ENCODE peak calls at places on chromosomes 1 and 21, in nine cellular contexts. One of them, this sample, is unnamed.

GRCh38 chr1:213327318-213327667 is 276.3 kb downstream of the RPS6KC1 start:
- DNase-seq in mesothelial cell of epicardium: no peak
- DNase-seq in AG10803: peak; percentile 89
- DNase-seq in Right ventricle myocardium superior: peak; percentile 47
- DNase-seq in HT-29: no peak
- DNase-seq in NCI-H2029: no peak
- DNase-seq in neural crest cell: no peak
- DNase-seq in activated T-helper 1 cell treated with anti-CD3 and anti-CD28 coated beads, Interleukin-12 subunit alpha, Interleukin-12 subunit beta, Interleukin-2, Interleukin-4 antibody, amounts not matched to agents 30 ng/mL and 10 ng/mL and 1 ng/mL, durations not matched to agents 14 hours and 24 hours and 36 hours: no peak
- DNase-seq in naive thymus-derived CD4-positive, alpha-beta T cell: no peak
- DNase-seq in this sample: no peak

GRCh38 chr1:226736908-226737818 is 1.9 kb downstream of the ITPKB start:
- DNase-seq in AG10803: peak; percentile 35
- DNase-seq in NCI-H2029: no peak
- DNase-seq in activated T-helper 1 cell treated with anti-CD3 and anti-CD28 coated beads, Interleukin-12 subunit alpha, Interleukin-12 subunit beta, Interleukin-2, Interleukin-4 antibody, amounts not matched to agents 30 ng/mL and 10 ng/mL and 1 ng/mL, durations not matched to agents 14 hours and 24 hours and 36 hours: peak; percentile 41
- DNase-seq in mesothelial cell of epicardium: no peak
- DNase-seq in naive thymus-derived CD4-positive, alpha-beta T cell: peak; percentile 59
- DNase-seq in Right ventricle myocardium superior: peak; percentile 66
- DNase-seq in neural crest cell: peak; percentile 40
- DNase-seq in HT-29: no peak
- DNase-seq in this sample: no peak

GRCh38 chr1:40921522-40921921 is 58.0 kb upstream of the CTPS1 start:
- DNase-seq in neural crest cell: no peak
- DNase-seq in Right ventricle myocardium superior: no peak
- DNase-seq in NCI-H2029: no peak
- DNase-seq in HT-29: no peak
- DNase-seq in mesothelial cell of epicardium: no peak
- DNase-seq in naive thymus-derived CD4-positive, alpha-beta T cell: no peak
- DNase-seq in activated T-helper 1 cell treated with anti-CD3 and anti-CD28 coated beads, Interleukin-12 subunit alpha, Interleukin-12 subunit beta, Interleukin-2, Interleukin-4 antibody, amounts not matched to agents 30 ng/mL and 10 ng/mL and 1 ng/mL, durations not matched to agents 14 hours and 24 hours and 36 hours: no peak
- DNase-seq in AG10803: no peak
- DNase-seq in this sample: no peak

GRCh38 chr1:196877964-196878363 is 9.9 kb upstream of the CFHR4 start:
- DNase-seq in mesothelial cell of epicardium: no peak
- DNase-seq in AG10803: peak; percentile 3
- DNase-seq in naive thymus-derived CD4-positive, alpha-beta T cell: no peak
- DNase-seq in activated T-helper 1 cell treated with anti-CD3 and anti-CD28 coated beads, Interleukin-12 subunit alpha, Interleukin-12 subunit beta, Interleukin-2, Interleukin-4 antibody, amounts not matched to agents 30 ng/mL and 10 ng/mL and 1 ng/mL, durations not matched to agents 14 hours and 24 hours and 36 hours: no peak
- DNase-seq in neural crest cell: peak; percentile 2
- DNase-seq in Right ventricle myocardium superior: no peak
- DNase-seq in NCI-H2029: no peak
- DNase-seq in HT-29: no peak
- DNase-seq in this sample: no peak

GRCh38 chr1:226634611-226635246 is 86.2 kb downstream of the STUM start:
- DNase-seq in AG10803: no peak
- DNase-seq in mesothelial cell of epicardium: no peak
- DNase-seq in neural crest cell: no peak
- DNase-seq in activated T-helper 1 cell treated with anti-CD3 and anti-CD28 coated beads, Interleukin-12 subunit alpha, Interleukin-12 subunit beta, Interleukin-2, Interleukin-4 antibody, amounts not matched to agents 30 ng/mL and 10 ng/mL and 1 ng/mL, durations not matched to agents 14 hours and 24 hours and 36 hours: no peak
- DNase-seq in Right ventricle myocardium superior: peak; percentile 33
- DNase-seq in NCI-H2029: no peak
- DNase-seq in naive thymus-derived CD4-positive, alpha-beta T cell: no peak
- DNase-seq in HT-29: no peak
- DNase-seq in this sample: no peak

GRCh38 chr1:24952413-24952841 is 22.4 kb upstream of the RUNX3 start:
- DNase-seq in activated T-helper 1 cell treated with anti-CD3 and anti-CD28 coated beads, Interleukin-12 subunit alpha, Interleukin-12 subunit beta, Interleukin-2, Interleukin-4 antibody, amounts not matched to agents 30 ng/mL and 10 ng/mL and 1 ng/mL, durations not matched to agents 14 hours and 24 hours and 36 hours: no peak
- DNase-seq in AG10803: no peak
- DNase-seq in Right ventricle myocardium superior: no peak
- DNase-seq in naive thymus-derived CD4-positive, alpha-beta T cell: no peak
- DNase-seq in neural crest cell: no peak
- DNase-seq in HT-29: no peak
- DNase-seq in NCI-H2029: no peak
- DNase-seq in mesothelial cell of epicardium: no peak
- DNase-seq in this sample: no peak

GRCh38 chr21:31873696-31874599 is 1.1 kb downstream of the HUNK start:
- DNase-seq in HT-29: no peak
- DNase-seq in neural crest cell: peak; percentile 84
- DNase-seq in NCI-H2029: peak; percentile 6
- DNase-seq in activated T-helper 1 cell treated with anti-CD3 and anti-CD28 coated beads, Interleukin-12 subunit alpha, Interleukin-12 subunit beta, Interleukin-2, Interleukin-4 antibody, amounts not matched to agents 30 ng/mL and 10 ng/mL and 1 ng/mL, durations not matched to agents 14 hours and 24 hours and 36 hours: no peak
- DNase-seq in AG10803: peak; percentile 39
- DNase-seq in Right ventricle myocardium superior: peak; percentile 52
- DNase-seq in naive thymus-derived CD4-positive, alpha-beta T cell: peak; percentile 9
- DNase-seq in mesothelial cell of epicardium: peak; percentile 73
- DNase-seq in this sample: no peak

GRCh38 chr1:153260473-153260979 is 1.0 kb downstream of the LORICRIN start:
- DNase-seq in activated T-helper 1 cell treated with anti-CD3 and anti-CD28 coated beads, Interleukin-12 subunit alpha, Interleukin-12 subunit beta, Interleukin-2, Interleukin-4 antibody, amounts not matched to agents 30 ng/mL and 10 ng/mL and 1 ng/mL, durations not matched to agents 14 hours and 24 hours and 36 hours: no peak
- DNase-seq in NCI-H2029: no peak
- DNase-seq in naive thymus-derived CD4-positive, alpha-beta T cell: peak; percentile 8
- DNase-seq in mesothelial cell of epicardium: no peak
- DNase-seq in Right ventricle myocardium superior: no peak
- DNase-seq in HT-29: no peak
- DNase-seq in neural crest cell: no peak
- DNase-seq in AG10803: no peak
- DNase-seq in this sample: no peak

GRCh38 chr1:208127284-208127683 is 116.9 kb downstream of the PLXNA2 start:
- DNase-seq in naive thymus-derived CD4-positive, alpha-beta T cell: no peak
- DNase-seq in NCI-H2029: no peak
- DNase-seq in activated T-helper 1 cell treated with anti-CD3 and anti-CD28 coated beads, Interleukin-12 subunit alpha, Interleukin-12 subunit beta, Interleukin-2, Interleukin-4 antibody, amounts not matched to agents 30 ng/mL and 10 ng/mL and 1 ng/mL, durations not matched to agents 14 hours and 24 hours and 36 hours: no peak
- DNase-seq in neural crest cell: no peak
- DNase-seq in AG10803: no peak
- DNase-seq in mesothelial cell of epicardium: no peak
- DNase-seq in Right ventricle myocardium superior: no peak
- DNase-seq in HT-29: no peak
- DNase-seq in this sample: no peak

GRCh38 chr1:169610110-169610509 is 19.8 kb downstream of the SELP start:
- DNase-seq in naive thymus-derived CD4-positive, alpha-beta T cell: no peak
- DNase-seq in neural crest cell: no peak
- DNase-seq in mesothelial cell of epicardium: no peak
- DNase-seq in AG10803: no peak
- DNase-seq in Right ventricle myocardium superior: no peak
- DNase-seq in NCI-H2029: peak; percentile 13
- DNase-seq in activated T-helper 1 cell treated with anti-CD3 and anti-CD28 coated beads, Interleukin-12 subunit alpha, Interleukin-12 subunit beta, Interleukin-2, Interleukin-4 antibody, amounts not matched to agents 30 ng/mL and 10 ng/mL and 1 ng/mL, durations not matched to agents 14 hours and 24 hours and 36 hours: no peak
- DNase-seq in HT-29: no peak
- DNase-seq in this sample: no peak

GRCh38 chr1:114771992-114772391 is 8.5 kb downstream of the SIKE1 start:
- DNase-seq in Right ventricle myocardium superior: no peak
- DNase-seq in AG10803: no peak
- DNase-seq in naive thymus-derived CD4-positive, alpha-beta T cell: no peak
- DNase-seq in HT-29: no peak
- DNase-seq in neural crest cell: no peak
- DNase-seq in NCI-H2029: no peak
- DNase-seq in mesothelial cell of epicardium: no peak
- DNase-seq in activated T-helper 1 cell treated with anti-CD3 and anti-CD28 coated beads, Interleukin-12 subunit alpha, Interleukin-12 subunit beta, Interleukin-2, Interleukin-4 antibody, amounts not matched to agents 30 ng/mL and 10 ng/mL and 1 ng/mL, durations not matched to agents 14 hours and 24 hours and 36 hours: no peak
- DNase-seq in this sample: no peak

GRCh38 chr21:39156024-39156423 is 27.2 kb downstream of the PSMG1 start:
- DNase-seq in AG10803: no peak
- DNase-seq in NCI-H2029: no peak
- DNase-seq in Right ventricle myocardium superior: no peak
- DNase-seq in HT-29: no peak
- DNase-seq in mesothelial cell of epicardium: no peak
- DNase-seq in neural crest cell: no peak
- DNase-seq in activated T-helper 1 cell treated with anti-CD3 and anti-CD28 coated beads, Interleukin-12 subunit alpha, Interleukin-12 subunit beta, Interleukin-2, Interleukin-4 antibody, amounts not matched to agents 30 ng/mL and 10 ng/mL and 1 ng/mL, durations not matched to agents 14 hours and 24 hours and 36 hours: no peak
- DNase-seq in naive thymus-derived CD4-positive, alpha-beta T cell: no peak
- DNase-seq in this sample: peak; percentile 42

GRCh38 chr1:221779771-221780170 is 37.9 kb upstream of the DUSP10 start:
- DNase-seq in AG10803: no peak
- DNase-seq in NCI-H2029: no peak
- DNase-seq in mesothelial cell of epicardium: no peak
- DNase-seq in naive thymus-derived CD4-positive, alpha-beta T cell: no peak
- DNase-seq in Right ventricle myocardium superior: no peak
- DNase-seq in activated T-helper 1 cell treated with anti-CD3 and anti-CD28 coated beads, Interleukin-12 subunit alpha, Interleukin-12 subunit beta, Interleukin-2, Interleukin-4 antibody, amounts not matched to agents 30 ng/mL and 10 ng/mL and 1 ng/mL, durations not matched to agents 14 hours and 24 hours and 36 hours: no peak
- DNase-seq in neural crest cell: no peak
- DNase-seq in HT-29: no peak
- DNase-seq in this sample: no peak

GRCh38 chr1:10046356-10047085 is 13.8 kb downstream of the UBE4B start:
- DNase-seq in HT-29: no peak
- DNase-seq in Right ventricle myocardium superior: peak; percentile 55
- DNase-seq in AG10803: no peak
- DNase-seq in neural crest cell: no peak
- DNase-seq in activated T-helper 1 cell treated with anti-CD3 and anti-CD28 coated beads, Interleukin-12 subunit alpha, Interleukin-12 subunit beta, Interleukin-2, Interleukin-4 antibody, amounts not matched to agents 30 ng/mL and 10 ng/mL and 1 ng/mL, durations not matched to agents 14 hours and 24 hours and 36 hours: no peak
- DNase-seq in naive thymus-derived CD4-positive, alpha-beta T cell: no peak
- DNase-seq in NCI-H2029: no peak
- DNase-seq in mesothelial cell of epicardium: no peak
- DNase-seq in this sample: no peak

GRCh38 chr1:196454792-196455191 is 153.4 kb downstream of the KCNT2 start:
- DNase-seq in NCI-H2029: no peak
- DNase-seq in HT-29: no peak
- DNase-seq in activated T-helper 1 cell treated with anti-CD3 and anti-CD28 coated beads, Interleukin-12 subunit alpha, Interleukin-12 subunit beta, Interleukin-2, Interleukin-4 antibody, amounts not matched to agents 30 ng/mL and 10 ng/mL and 1 ng/mL, durations not matched to agents 14 hours and 24 hours and 36 hours: no peak
- DNase-seq in AG10803: no peak
- DNase-seq in mesothelial cell of epicardium: no peak
- DNase-seq in Right ventricle myocardium superior: no peak
- DNase-seq in naive thymus-derived CD4-positive, alpha-beta T cell: no peak
- DNase-seq in neural crest cell: no peak
- DNase-seq in this sample: no peak

GRCh38 chr1:188642585-188643168 is 1813.9 kb downstream of the PLA2G4A start:
- DNase-seq in HT-29: no peak
- DNase-seq in Right ventricle myocardium superior: no peak
- DNase-seq in neural crest cell: no peak
- DNase-seq in AG10803: no peak
- DNase-seq in naive thymus-derived CD4-positive, alpha-beta T cell: no peak
- DNase-seq in NCI-H2029: peak; percentile 36
- DNase-seq in activated T-helper 1 cell treated with anti-CD3 and anti-CD28 coated beads, Interleukin-12 subunit alpha, Interleukin-12 subunit beta, Interleukin-2, Interleukin-4 antibody, amounts not matched to agents 30 ng/mL and 10 ng/mL and 1 ng/mL, durations not matched to agents 14 hours and 24 hours and 36 hours: no peak
- DNase-seq in mesothelial cell of epicardium: no peak
- DNase-seq in this sample: no peak

GRCh38 chr21:45049725-45050359 is 24.5 kb upstream of the ADARB1 start:
- DNase-seq in activated T-helper 1 cell treated with anti-CD3 and anti-CD28 coated beads, Interleukin-12 subunit alpha, Interleukin-12 subunit beta, Interleukin-2, Interleukin-4 antibody, amounts not matched to agents 30 ng/mL and 10 ng/mL and 1 ng/mL, durations not matched to agents 14 hours and 24 hours and 36 hours: no peak
- DNase-seq in mesothelial cell of epicardium: no peak
- DNase-seq in neural crest cell: no peak
- DNase-seq in AG10803: no peak
- DNase-seq in NCI-H2029: no peak
- DNase-seq in naive thymus-derived CD4-positive, alpha-beta T cell: no peak
- DNase-seq in Right ventricle myocardium superior: no peak
- DNase-seq in HT-29: no peak
- DNase-seq in this sample: no peak

GRCh38 chr21:46603228-46603627 is 1.7 kb downstream of the S100B start:
- DNase-seq in NCI-H2029: no peak
- DNase-seq in mesothelial cell of epicardium: no peak
- DNase-seq in HT-29: no peak
- DNase-seq in Right ventricle myocardium superior: no peak
- DNase-seq in neural crest cell: no peak
- DNase-seq in AG10803: no peak
- DNase-seq in naive thymus-derived CD4-positive, alpha-beta T cell: no peak
- DNase-seq in activated T-helper 1 cell treated with anti-CD3 and anti-CD28 coated beads, Interleukin-12 subunit alpha, Interleukin-12 subunit beta, Interleukin-2, Interleukin-4 antibody, amounts not matched to agents 30 ng/mL and 10 ng/mL and 1 ng/mL, durations not matched to agents 14 hours and 24 hours and 36 hours: no peak
- DNase-seq in this sample: no peak

GRCh38 chr1:33358114-33358770 is 37.3 kb upstream of the A3GALT2 start:
- DNase-seq in HT-29: no peak
- DNase-seq in neural crest cell: no peak
- DNase-seq in NCI-H2029: no peak
- DNase-seq in AG10803: no peak
- DNase-seq in naive thymus-derived CD4-positive, alpha-beta T cell: no peak
- DNase-seq in mesothelial cell of epicardium: no peak
- DNase-seq in activated T-helper 1 cell treated with anti-CD3 and anti-CD28 coated beads, Interleukin-12 subunit alpha, Interleukin-12 subunit beta, Interleukin-2, Interleukin-4 antibody, amounts not matched to agents 30 ng/mL and 10 ng/mL and 1 ng/mL, durations not matched to agents 14 hours and 24 hours and 36 hours: no peak
- DNase-seq in Right ventricle myocardium superior: no peak
- DNase-seq in this sample: no peak

GRCh38 chr1:58358311-58358710 is 188.2 kb downstream of the OMA1 start:
- DNase-seq in Right ventricle myocardium superior: no peak
- DNase-seq in mesothelial cell of epicardium: no peak
- DNase-seq in activated T-helper 1 cell treated with anti-CD3 and anti-CD28 coated beads, Interleukin-12 subunit alpha, Interleukin-12 subunit beta, Interleukin-2, Interleukin-4 antibody, amounts not matched to agents 30 ng/mL and 10 ng/mL and 1 ng/mL, durations not matched to agents 14 hours and 24 hours and 36 hours: no peak
- DNase-seq in AG10803: peak; percentile 48
- DNase-seq in naive thymus-derived CD4-positive, alpha-beta T cell: no peak
- DNase-seq in neural crest cell: no peak
- DNase-seq in HT-29: no peak
- DNase-seq in NCI-H2029: no peak
- DNase-seq in this sample: peak; percentile 50

GRCh38 chr1:112548540-112548939 is 39.8 kb downstream of the WNT2B start:
- DNase-seq in activated T-helper 1 cell treated with anti-CD3 and anti-CD28 coated beads, Interleukin-12 subunit alpha, Interleukin-12 subunit beta, Interleukin-2, Interleukin-4 antibody, amounts not matched to agents 30 ng/mL and 10 ng/mL and 1 ng/mL, durations not matched to agents 14 hours and 24 hours and 36 hours: no peak
- DNase-seq in naive thymus-derived CD4-positive, alpha-beta T cell: no peak
- DNase-seq in neural crest cell: no peak
- DNase-seq in AG10803: no peak
- DNase-seq in HT-29: no peak
- DNase-seq in mesothelial cell of epicardium: no peak
- DNase-seq in Right ventricle myocardium superior: no peak
- DNase-seq in NCI-H2029: no peak
- DNase-seq in this sample: no peak

GRCh38 chr1:29973406-29973805 is 737.1 kb downstream of the PTPRU start:
- DNase-seq in mesothelial cell of epicardium: no peak
- DNase-seq in AG10803: no peak
- DNase-seq in Right ventricle myocardium superior: no peak
- DNase-seq in neural crest cell: no peak
- DNase-seq in NCI-H2029: no peak
- DNase-seq in naive thymus-derived CD4-positive, alpha-beta T cell: no peak
- DNase-seq in HT-29: no peak
- DNase-seq in activated T-helper 1 cell treated with anti-CD3 and anti-CD28 coated beads, Interleukin-12 subunit alpha, Interleukin-12 subunit beta, Interleukin-2, Interleukin-4 antibody, amounts not matched to agents 30 ng/mL and 10 ng/mL and 1 ng/mL, durations not matched to agents 14 hours and 24 hours and 36 hours: no peak
- DNase-seq in this sample: no peak

GRCh38 chr21:25503981-25504380 is 103.3 kb downstream of the MRPL39 start:
- DNase-seq in NCI-H2029: no peak
- DNase-seq in naive thymus-derived CD4-positive, alpha-beta T cell: no peak
- DNase-seq in activated T-helper 1 cell treated with anti-CD3 and anti-CD28 coated beads, Interleukin-12 subunit alpha, Interleukin-12 subunit beta, Interleukin-2, Interleukin-4 antibody, amounts not matched to agents 30 ng/mL and 10 ng/mL and 1 ng/mL, durations not matched to agents 14 hours and 24 hours and 36 hours: no peak
- DNase-seq in neural crest cell: no peak
- DNase-seq in Right ventricle myocardium superior: no peak
- DNase-seq in HT-29: no peak
- DNase-seq in mesothelial cell of epicardium: no peak
- DNase-seq in AG10803: no peak
- DNase-seq in this sample: no peak

GRCh38 chr1:187551061-187551460 is 722.3 kb downstream of the PLA2G4A start:
- DNase-seq in HT-29: no peak
- DNase-seq in mesothelial cell of epicardium: no peak
- DNase-seq in Right ventricle myocardium superior: no peak
- DNase-seq in NCI-H2029: no peak
- DNase-seq in naive thymus-derived CD4-positive, alpha-beta T cell: no peak
- DNase-seq in AG10803: no peak
- DNase-seq in neural crest cell: no peak
- DNase-seq in activated T-helper 1 cell treated with anti-CD3 and anti-CD28 coated beads, Interleukin-12 subunit alpha, Interleukin-12 subunit beta, Interleukin-2, Interleukin-4 antibody, amounts not matched to agents 30 ng/mL and 10 ng/mL and 1 ng/mL, durations not matched to agents 14 hours and 24 hours and 36 hours: no peak
- DNase-seq in this sample: no peak

GRCh38 chr1:209416009-209416408 is 167.5 kb upstream of the CAMK1G start:
- DNase-seq in mesothelial cell of epicardium: no peak
- DNase-seq in activated T-helper 1 cell treated with anti-CD3 and anti-CD28 coated beads, Interleukin-12 subunit alpha, Interleukin-12 subunit beta, Interleukin-2, Interleukin-4 antibody, amounts not matched to agents 30 ng/mL and 10 ng/mL and 1 ng/mL, durations not matched to agents 14 hours and 24 hours and 36 hours: no peak
- DNase-seq in Right ventricle myocardium superior: no peak
- DNase-seq in AG10803: no peak
- DNase-seq in naive thymus-derived CD4-positive, alpha-beta T cell: no peak
- DNase-seq in neural crest cell: no peak
- DNase-seq in NCI-H2029: no peak
- DNase-seq in HT-29: no peak
- DNase-seq in this sample: no peak

GRCh38 chr1:46153732-46154131 is 21.2 kb upstream of the TSPAN1 start:
- DNase-seq in HT-29: no peak
- DNase-seq in neural crest cell: no peak
- DNase-seq in activated T-helper 1 cell treated with anti-CD3 and anti-CD28 coated beads, Interleukin-12 subunit alpha, Interleukin-12 subunit beta, Interleukin-2, Interleukin-4 antibody, amounts not matched to agents 30 ng/mL and 10 ng/mL and 1 ng/mL, durations not matched to agents 14 hours and 24 hours and 36 hours: no peak
- DNase-seq in mesothelial cell of epicardium: no peak
- DNase-seq in naive thymus-derived CD4-positive, alpha-beta T cell: no peak
- DNase-seq in NCI-H2029: no peak
- DNase-seq in Right ventricle myocardium superior: no peak
- DNase-seq in AG10803: no peak
- DNase-seq in this sample: no peak

GRCh38 chr1:15950763-15951295 is 25.1 kb downstream of the ZBTB17 start:
- DNase-seq in neural crest cell: no peak
- DNase-seq in NCI-H2029: no peak
- DNase-seq in activated T-helper 1 cell treated with anti-CD3 and anti-CD28 coated beads, Interleukin-12 subunit alpha, Interleukin-12 subunit beta, Interleukin-2, Interleukin-4 antibody, amounts not matched to agents 30 ng/mL and 10 ng/mL and 1 ng/mL, durations not matched to agents 14 hours and 24 hours and 36 hours: peak; percentile 40
- DNase-seq in naive thymus-derived CD4-positive, alpha-beta T cell: no peak
- DNase-seq in HT-29: no peak
- DNase-seq in AG10803: peak; percentile 46
- DNase-seq in mesothelial cell of epicardium: no peak
- DNase-seq in Right ventricle myocardium superior: no peak
- DNase-seq in this sample: no peak

GRCh38 chr1:19036049-19036546 is 79.6 kb upstream of the IFFO2 start:
- DNase-seq in neural crest cell: no peak
- DNase-seq in activated T-helper 1 cell treated with anti-CD3 and anti-CD28 coated beads, Interleukin-12 subunit alpha, Interleukin-12 subunit beta, Interleukin-2, Interleukin-4 antibody, amounts not matched to agents 30 ng/mL and 10 ng/mL and 1 ng/mL, durations not matched to agents 14 hours and 24 hours and 36 hours: no peak
- DNase-seq in Right ventricle myocardium superior: no peak
- DNase-seq in NCI-H2029: no peak
- DNase-seq in mesothelial cell of epicardium: no peak
- DNase-seq in AG10803: no peak
- DNase-seq in naive thymus-derived CD4-positive, alpha-beta T cell: no peak
- DNase-seq in HT-29: no peak
- DNase-seq in this sample: no peak

GRCh38 chr1:163307479-163308171 is 14.1 kb upstream of the NUF2 start:
- DNase-seq in Right ventricle myocardium superior: no peak
- DNase-seq in activated T-helper 1 cell treated with anti-CD3 and anti-CD28 coated beads, Interleukin-12 subunit alpha, Interleukin-12 subunit beta, Interleukin-2, Interleukin-4 antibody, amounts not matched to agents 30 ng/mL and 10 ng/mL and 1 ng/mL, durations not matched to agents 14 hours and 24 hours and 36 hours: no peak
- DNase-seq in mesothelial cell of epicardium: no peak
- DNase-seq in naive thymus-derived CD4-positive, alpha-beta T cell: no peak
- DNase-seq in NCI-H2029: no peak
- DNase-seq in HT-29: no peak
- DNase-seq in neural crest cell: no peak
- DNase-seq in AG10803: peak; percentile 73
- DNase-seq in this sample: no peak

GRCh38 chr1:48236716-48237470 is 14.4 kb downstream of the SLC5A9 start:
- DNase-seq in neural crest cell: no peak
- DNase-seq in naive thymus-derived CD4-positive, alpha-beta T cell: peak; percentile 58
- DNase-seq in mesothelial cell of epicardium: no peak
- DNase-seq in AG10803: peak; percentile 44
- DNase-seq in Right ventricle myocardium superior: no peak
- DNase-seq in HT-29: peak; percentile 66
- DNase-seq in activated T-helper 1 cell treated with anti-CD3 and anti-CD28 coated beads, Interleukin-12 subunit alpha, Interleukin-12 subunit beta, Interleukin-2, Interleukin-4 antibody, amounts not matched to agents 30 ng/mL and 10 ng/mL and 1 ng/mL, durations not matched to agents 14 hours and 24 hours and 36 hours: no peak
- DNase-seq in NCI-H2029: peak; percentile 10
- DNase-seq in this sample: no peak

GRCh38 chr1:15028117-15028516 is 125.4 kb upstream of the TMEM51 start:
- DNase-seq in activated T-helper 1 cell treated with anti-CD3 and anti-CD28 coated beads, Interleukin-12 subunit alpha, Interleukin-12 subunit beta, Interleukin-2, Interleukin-4 antibody, amounts not matched to agents 30 ng/mL and 10 ng/mL and 1 ng/mL, durations not matched to agents 14 hours and 24 hours and 36 hours: no peak
- DNase-seq in Right ventricle myocardium superior: peak; percentile 70
- DNase-seq in NCI-H2029: no peak
- DNase-seq in HT-29: no peak
- DNase-seq in AG10803: peak; percentile 96
- DNase-seq in naive thymus-derived CD4-positive, alpha-beta T cell: no peak
- DNase-seq in neural crest cell: no peak
- DNase-seq in mesothelial cell of epicardium: no peak
- DNase-seq in this sample: no peak

This sample was measured in esophagus muscularis mucosa.